ENCODE peak calls at places on chromosome 10, in seven cellular contexts. Y is thoracic aorta, O is astrocyte of the cerebellum, J is fibroblast of the aortic adventitia, D is neural progenitor cell, L is heart left ventricle, E is A673. I is an unnamed sample.

GRCh38 chr10:8346861-8347260 is 292.4 kb downstream of the GATA3 start:
- DNase-seq in O (no peak), Y (no peak), L (no peak), J (no peak), D (peak), E (peak), I (no peak)

GRCh38 chr10:93512565-93512964 is 16.2 kb downstream of the CEP55 start:
- DNase-seq in O (no peak), E (no peak), L (no peak), Y (no peak), J (peak), D (no peak), I (no peak)

GRCh38 chr10:29479081-29479917 is 155.5 kb downstream of the SVIL start:
- DNase-seq in D (no peak), J (no peak), Y (no peak), L (no peak), O (peak), E (no peak), I (no peak)

GRCh38 chr10:104054430-104054829 is 31.2 kb downstream of the COL17A1 start:
- DNase-seq in L (no peak), Y (no peak), J (peak), E (no peak), D (no peak), O (peak), I (no peak)

GRCh38 chr10:1377231-1377630 is 321.0 kb downstream of the WDR37 start:
- DNase-seq in Y (no peak), J (no peak), O (no peak), E (no peak), L (no peak), D (no peak), I (no peak)

GRCh38 chr10:31083765-31084184 is 52.1 kb upstream of the ZNF438 start:
- DNase-seq in E (peak), Y (no peak), O (no peak), L (peak), J (peak), D (peak), I (no peak)

GRCh38 chr10:132987671-132988571 is 45.6 kb upstream of the CFAP46 start:
- DNase-seq in O (peak), Y (peak), J (peak), E (peak), L (peak), D (no peak), I (no peak)

GRCh38 chr10:98316661-98317060 is 48.7 kb upstream of the LOXL4 start:
- DNase-seq in E (no peak), O (no peak), J (peak), D (no peak), Y (no peak), L (no peak), I (no peak)

GRCh38 chr10:85646312-85646711 is 720.3 kb downstream of the GRID1 start:
- DNase-seq in L (no peak), O (peak), E (peak), Y (no peak), D (no peak), J (no peak), I (peak)

GRCh38 chr10:31650010-31650409 is 278.6 kb downstream of the ARHGAP12 start:
- DNase-seq in D (no peak), O (peak), Y (peak), E (peak), L (peak), J (peak), I (peak)

GRCh38 chr10:101777857-101778145 is 1.9 kb upstream of the FGF8 start:
- DNase-seq in J (no peak), L (no peak), E (no peak), O (no peak), Y (no peak), D (no peak), I (no peak)

GRCh38 chr10:99975942-99976809 is 33.6 kb downstream of the DNMBP start:
- DNase-seq in J (peak), D (no peak), Y (no peak), E (peak), O (no peak), L (no peak), I (no peak)

GRCh38 chr10:75959209-75959608 is 527.8 kb downstream of the LRMDA start:
- DNase-seq in O (peak), E (no peak), D (no peak), J (peak), L (no peak), Y (no peak), I (peak)

GRCh38 chr10:103513383-103514060 is 20.0 kb downstream of the NEURL1 start:
- DNase-seq in O (no peak), D (no peak), Y (no peak), L (no peak), J (no peak), E (no peak), I (no peak)

GRCh38 chr10:131199646-131200045 is 111.9 kb downstream of the TCERG1L start:
- DNase-seq in D (peak), O (no peak), L (no peak), J (no peak), Y (no peak), E (no peak), I (no peak)

GRCh38 chr10:6394084-6394483 is 186.0 kb downstream of the PRKCQ start:
- DNase-seq in Y (no peak), O (no peak), J (no peak), D (no peak), E (no peak), L (no peak), I (no peak)

GRCh38 chr10:64396105-64396504 is 874.9 kb downstream of the REEP3 start:
- DNase-seq in E (peak), D (no peak), O (peak), J (peak), L (no peak), Y (no peak), I (no peak)

GRCh38 chr10:43731486-43731885 is 82.8 kb upstream of the ZNF32 start:
- DNase-seq in L (no peak), O (no peak), Y (no peak), J (no peak), E (no peak), D (no peak), I (no peak)

GRCh38 chr10:125479059-125479458 is 203.9 kb downstream of the TEX36 start:
- DNase-seq in D (no peak), J (no peak), O (peak), L (no peak), E (no peak), Y (no peak), I (no peak)

DNA sequence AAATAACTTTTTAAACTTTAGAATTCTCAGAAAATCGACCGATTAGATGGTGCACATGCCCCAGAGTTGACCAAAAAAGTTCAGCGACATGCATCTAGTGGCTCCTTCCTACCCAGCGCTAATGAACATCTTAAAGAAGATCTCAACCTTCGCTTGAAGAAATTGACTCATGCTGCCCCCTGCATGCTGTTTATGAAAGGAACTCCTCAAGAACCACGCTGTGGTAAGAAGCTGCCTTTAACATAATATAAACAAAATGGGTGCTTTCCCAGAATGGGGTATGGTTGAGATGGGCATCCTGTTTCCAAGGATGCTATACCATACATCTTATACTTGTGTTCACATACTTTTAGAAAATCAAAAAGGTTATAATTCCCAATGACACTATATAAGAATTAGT is 24.6 kb downstream of the GLRX3 start:
- DNase-seq in Y (no peak), J (no peak), D (no peak), L (no peak), E (peak), O (no peak), I (no peak)
- TF ChIP-seq CTCF in Y (no peak), J (no peak), D (peak), L (no peak), E (peak), O (no peak), I (no peak)

DNA sequence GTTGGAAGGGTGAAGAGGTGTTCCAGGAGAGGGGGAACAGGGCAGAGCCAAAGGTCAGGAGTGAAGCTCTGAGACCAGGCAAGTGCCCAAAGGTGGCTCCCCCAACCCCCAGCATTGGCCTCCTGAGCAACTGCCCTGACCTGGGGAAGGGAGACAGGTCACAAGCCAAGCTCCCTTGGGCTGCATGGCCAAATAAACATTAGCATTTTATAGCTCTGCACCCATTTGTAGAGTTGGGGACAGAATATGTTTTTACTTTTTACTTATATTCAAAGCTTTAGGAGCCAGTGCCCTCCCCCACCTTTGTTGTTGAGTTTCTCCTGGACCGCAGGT is 4.0 kb downstream of the UNC5B start:
- DNase-seq in D (no peak), J (no peak), Y (no peak), L (no peak), E (no peak), O (no peak), I (no peak)
- H3K4me3 ChIP-seq in D (no peak), J (peak), Y (peak), L (no peak), E (peak), O (no peak), I (no peak)

DNA sequence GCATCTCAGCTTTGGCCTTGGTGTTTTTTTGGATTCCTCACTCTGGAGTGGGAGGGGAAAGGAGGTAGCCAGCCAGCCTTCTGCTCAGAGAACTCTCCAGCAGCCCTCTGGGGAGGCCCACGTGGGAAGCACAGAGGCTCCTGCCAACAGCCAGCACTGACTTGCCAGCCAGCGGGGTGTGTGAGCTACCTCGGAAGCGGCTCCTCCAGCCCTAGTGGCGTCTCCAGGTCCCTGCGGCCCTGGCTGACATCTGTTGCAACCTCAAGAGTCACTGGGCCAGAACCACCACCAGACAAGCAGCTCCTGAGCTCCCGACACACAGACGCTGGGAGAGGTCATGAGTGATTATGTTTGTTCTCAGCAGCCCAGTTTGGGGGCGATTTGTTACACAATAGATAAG is 180.2 kb upstream of the FZD8 start:
- DNase-seq in L (peak), Y (peak), E (peak), O (peak), D (peak), J (peak), I (peak)
- TF ChIP-seq CTCF in L (no peak), Y (peak), E (peak), O (peak), D (peak), J (peak), I (peak)

GRCh38 chr10:121324678-121325213 is 273.5 kb downstream of the FGFR2 start:
- DNase-seq in E (no peak), Y (no peak), L (no peak), J (no peak), D (no peak), O (no peak), I (no peak)
- H3K4me3 ChIP-seq in E (no peak), Y (no peak), L (no peak), J (no peak), D (no peak), O (no peak), I (no peak)

GRCh38 chr10:96556003-96556402 is 30.8 kb downstream of the TM9SF3 start:
- DNase-seq in L (no peak), Y (no peak), D (peak), E (peak), O (no peak), J (peak), I (no peak)
- TF ChIP-seq CTCF in L (peak), Y (no peak), D (peak), E (peak), O (peak), J (peak), I (peak)

GRCh38 chr10:121268363-121268762 is 329.9 kb downstream of the FGFR2 start:
- DNase-seq in Y (no peak), L (no peak), O (no peak), D (no peak), E (no peak), J (no peak), I (no peak)
- H3K4me3 ChIP-seq in Y (no peak), L (no peak), O (no peak), D (no peak), E (no peak), J (no peak), I (no peak)